ENCODE peak calls at places on chromosome 13, in six cellular contexts. R, O, V, J, D and B are unnamed samples.

GRCh38 chr13:113973218-113974164 is at the start of gene C13orf46:
- DNase-seq in R (peak; percentile 34), O (no peak), V (no peak), J (no peak), D (peak; percentile 36), B (no peak)

GRCh38 chr13:30734434-30734833 is 909 bp upstream of the ALOX5AP start:
- DNase-seq in R (no peak), O (no peak), V (no peak), J (no peak), D (no peak), B (no peak)

GRCh38 chr13:86572115-86572514 is 772.9 kb upstream of the SLITRK6 start:
- DNase-seq in R (no peak), O (no peak), V (no peak), J (no peak), D (no peak), B (no peak)

GRCh38 chr13:99614465-99614885 is 113.2 kb downstream of the TM9SF2 start:
- DNase-seq in R (peak; percentile 64), O (no peak), V (no peak), J (no peak), D (no peak), B (peak; percentile 23)

GRCh38 chr13:110297771-110298170 is 9.2 kb downstream of the COL4A1 start:
- DNase-seq in R (no peak), O (no peak), V (no peak), J (no peak), D (no peak), B (no peak)

GRCh38 chr13:73671011-73671410 is 463.2 kb downstream of the KLF12 start:
- DNase-seq in R (no peak), O (no peak), V (no peak), J (no peak), D (no peak), B (no peak)

GRCh38 chr13:102710261-102710679 is 15.4 kb upstream of the METTL21C start:
- DNase-seq in R (no peak), O (no peak), V (no peak), J (no peak), D (no peak), B (no peak)

GRCh38 chr13:21800847-21801616 is 130.2 kb downstream of the FGF9 start:
- DNase-seq in R (no peak), O (no peak), V (no peak), J (no peak), D (no peak), B (no peak)

GRCh38 chr13:94646904-94647303 is 45.2 kb downstream of the GPR180 start:
- DNase-seq in R (no peak), O (no peak), V (no peak), J (no peak), D (no peak), B (no peak)

GRCh38 chr13:34675626-34676025 is 266.4 kb upstream of the NBEA start:
- DNase-seq in R (no peak), O (no peak), V (no peak), J (no peak), D (no peak), B (no peak)

GRCh38 chr13:83940742-83941141 is 58.5 kb upstream of the SLITRK1 start:
- DNase-seq in R (no peak), O (no peak), V (no peak), J (no peak), D (no peak), B (no peak)

GRCh38 chr13:110640591-110641029 is 25.3 kb downstream of the NAXD start:
- DNase-seq in R (no peak), O (no peak), V (peak; percentile 69), J (no peak), D (no peak), B (no peak)

GRCh38 chr13:76677047-76677446 is 209.2 kb downstream of the KCTD12 start:
- DNase-seq in R (no peak), O (no peak), V (peak; percentile 33), J (peak; percentile 37), D (no peak), B (no peak)

GRCh38 chr13:29969286-29969685 is 118.9 kb upstream of the UBL3 start:
- DNase-seq in R (no peak), O (peak; percentile 14), V (no peak), J (no peak), D (no peak), B (no peak)

GRCh38 chr13:100506154-100506553 is 82.4 kb downstream of the GGACT start:
- DNase-seq in R (no peak), O (no peak), V (no peak), J (no peak), D (no peak), B (peak; percentile 70)

GRCh38 chr13:29935309-29935981 is 85.0 kb upstream of the UBL3 start:
- DNase-seq in R (no peak), O (no peak), V (no peak), J (no peak), D (peak; percentile 59), B (peak; percentile 93)

GRCh38 chr13:33676700-33677048 is 141.3 kb upstream of the RFC3 start:
- DNase-seq in R (peak; percentile 59), O (no peak), V (no peak), J (no peak), D (peak; percentile 50), B (peak; percentile 12)

GRCh38 chr13:99344610-99345208 is 37.5 kb upstream of the GPR183 start:
- DNase-seq in R (no peak), O (no peak), V (no peak), J (no peak), D (no peak), B (no peak)

GRCh38 chr13:44189085-44189484 is 184.5 kb upstream of the SERP2 start:
- DNase-seq in R (no peak), O (no peak), V (no peak), J (no peak), D (no peak), B (no peak)

GRCh38 chr13:85864963-85865530 is 65.8 kb upstream of the SLITRK6 start:
- DNase-seq in R (no peak), O (no peak), V (no peak), J (no peak), D (no peak), B (no peak)

GRCh38 chr13:84896128-84896527 is 903.1 kb downstream of the SLITRK6 start:
- DNase-seq in R (no peak), O (peak; percentile 31), V (no peak), J (no peak), D (no peak), B (peak; percentile 36)

GRCh38 chr13:44713793-44714469 is 137.8 kb upstream of the TSC22D1 start:
- DNase-seq in R (no peak), O (peak; percentile 94), V (no peak), J (no peak), D (no peak), B (no peak)

GRCh38 chr13:28655566-28655965 is 3.4 kb upstream of the POMP start:
- DNase-seq in R (no peak), O (no peak), V (no peak), J (no peak), D (no peak), B (no peak)

GRCh38 chr13:78540424-78540823 is 62.9 kb downstream of the POU4F1 start:
- DNase-seq in R (no peak), O (no peak), V (no peak), J (no peak), D (no peak), B (no peak)

GRCh38 chr13:23921451-23921888 is 24.2 kb upstream of the C1QTNF9B start:
- DNase-seq in R (no peak), O (no peak), V (no peak), J (no peak), D (no peak), B (peak; percentile 13)

GRCh38 chr13:74388626-74389025 is 254.4 kb upstream of the KLF12 start:
- DNase-seq in R (no peak), O (no peak), V (no peak), J (no peak), D (no peak), B (no peak)

GRCh38 chr13:102231486-102231885 is 170.4 kb downstream of the FGF14 start:
- DNase-seq in R (no peak), O (no peak), V (no peak), J (no peak), D (no peak), B (no peak)

GRCh38 chr13:26255717-26256277 is 1.9 kb downstream of the CDK8 start:
- DNase-seq in R (no peak), O (no peak), V (no peak), J (no peak), D (no peak), B (no peak)
- TF ChIP-seq CTCF in R (no peak), O (peak; percentile 3), V (no peak), J (no peak), D (no peak), B (peak; percentile 28)

GRCh38 chr13:37947419-37948140 is 78.0 kb upstream of the TRPC4 start:
- DNase-seq in R (no peak), O (no peak), V (no peak), J (no peak), D (no peak), B (no peak)

GRCh38 chr13:37945651-37946575 is 76.3 kb upstream of the TRPC4 start:
- DNase-seq in R (no peak), O (no peak), V (no peak), J (no peak), D (no peak), B (no peak)

GRCh38 chr13:37942929-37943328 is 73.4 kb upstream of the TRPC4 start:
- DNase-seq in R (no peak), O (no peak), V (no peak), J (no peak), D (no peak), B (no peak)

DNA sequence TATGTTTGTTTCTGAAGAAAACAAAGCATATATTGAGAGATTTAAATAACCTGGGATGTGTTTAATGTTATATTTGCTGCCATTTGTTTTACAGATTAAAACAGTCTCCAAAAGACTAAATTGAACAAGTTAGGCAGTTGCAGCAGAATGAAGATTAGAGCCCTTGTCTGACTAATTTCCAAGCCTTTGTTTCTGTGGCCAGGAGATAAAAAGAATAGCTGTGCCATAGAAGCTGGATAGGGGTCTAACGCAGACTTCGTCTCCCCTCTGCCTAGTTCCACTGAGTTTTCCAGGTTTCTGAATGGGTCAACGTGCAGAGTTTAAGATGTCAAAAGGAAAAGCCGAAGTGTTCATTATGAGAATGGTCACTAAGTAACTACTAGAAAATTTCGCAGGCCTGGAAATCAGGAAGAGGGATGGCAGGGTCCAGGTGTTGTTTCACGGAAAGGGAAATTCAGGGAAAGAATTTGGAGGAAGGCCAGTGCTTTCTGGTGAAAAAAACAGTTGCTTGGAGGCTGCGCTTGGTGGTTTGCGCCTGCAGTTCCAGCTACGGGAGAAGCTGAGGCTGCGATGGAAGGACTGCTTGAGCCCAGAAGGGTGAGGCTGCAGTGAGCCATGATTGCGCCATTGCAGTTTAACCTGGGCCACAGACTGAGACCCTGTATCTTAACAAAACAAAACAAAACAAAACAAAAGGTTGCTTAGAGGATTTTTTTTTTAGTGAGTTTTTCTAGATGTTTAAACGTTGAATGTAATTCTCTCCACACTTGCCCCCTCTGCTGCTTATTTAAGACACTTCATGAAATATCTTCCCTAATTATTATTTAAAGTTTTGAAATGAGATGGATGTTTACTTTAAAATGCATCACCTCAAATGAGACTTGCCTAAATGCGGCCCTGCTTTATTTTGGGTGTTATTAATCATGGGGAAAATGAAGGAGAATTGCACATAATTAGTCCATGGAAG is 75.2 kb upstream of the TRPC4 start:
- DNase-seq in R (no peak), O (no peak), V (no peak), J (no peak), D (no peak), B (no peak)
- TF ChIP-seq CTCF in R (no peak), O (no peak), V (no peak), J (no peak), D (no peak), B (no peak)

GRCh38 chr13:81639984-81640582 is 1299.2 kb upstream of the SPRY2 start:
- DNase-seq in R (no peak), O (no peak), V (no peak), J (no peak), D (no peak), B (no peak)
- TF ChIP-seq CTCF in R (peak; percentile 15), O (peak; percentile 9), V (no peak), J (no peak), D (peak; percentile 34), B (no peak)

GRCh38 chr13:109207618-109208017 is 578.2 kb downstream of the MYO16 start:
- DNase-seq in R (no peak), O (no peak), V (no peak), J (no peak), D (no peak), B (no peak)
- TF ChIP-seq CTCF in R (no peak), O (no peak), V (no peak), J (no peak), D (no peak), B (no peak)